ENCODE peak calls at places on chromosome 4, in ten cellular contexts. N is chondrocyte, Z is mucosa of descending colon, O is cardiac muscle cell, Q is H4, Y is IMR-90, H is sigmoid colon, U is tibial artery, S is astrocyte of the hippocampus, R is skeletal muscle cell. V is an unnamed sample.

GRCh38 chr4:152462047-152462446 is 73.8 kb downstream of the FBXW7 start:
- DNase-seq in Y (no peak), Z (no peak), R (no peak), H (no peak), N (no peak), S (no peak), O (no peak), Q (no peak), U (no peak), V (no peak)

GRCh38 chr4:144599621-144600020 is 46.3 kb upstream of the HHIP start:
- DNase-seq in Y (peak; percentile 57), O (no peak), S (no peak), R (no peak), Q (no peak), H (no peak), U (no peak), N (no peak), Z (no peak), V (no peak)

GRCh38 chr4:76980280-76980679 is 30.7 kb downstream of the SEPTIN11 start:
- DNase-seq in Z (no peak), R (no peak), Y (no peak), S (no peak), H (no peak), U (no peak), Q (no peak), O (no peak), N (no peak), V (no peak)

GRCh38 chr4:9943761-9944160 is 77.5 kb downstream of the SLC2A9 start:
- DNase-seq in Q (no peak), O (no peak), S (no peak), R (no peak), U (no peak), Z (no peak), H (no peak), Y (no peak), N (no peak), V (no peak)

GRCh38 chr4:35052546-35052945 is 1191.8 kb downstream of the ARAP2 start:
- DNase-seq in H (no peak), R (no peak), S (no peak), U (no peak), N (no peak), Q (no peak), Y (no peak), O (no peak), Z (no peak), V (no peak)

GRCh38 chr4:37625499-37625898 is 60.7 kb downstream of the RELL1 start:
- DNase-seq in N (no peak), Z (no peak), S (no peak), R (no peak), Y (no peak), U (no peak), Q (no peak), O (no peak), H (no peak), V (no peak)

GRCh38 chr4:111778543-111778942 is 366.7 kb upstream of the FAM241A start:
- DNase-seq in O (peak; percentile 37), Q (peak; percentile 21), S (no peak), N (no peak), H (no peak), Y (no peak), U (no peak), R (no peak), Z (no peak), V (no peak)

GRCh38 chr4:123952530-123953274 is 556.1 kb downstream of the SPRY1 start:
- DNase-seq in U (no peak), O (no peak), Z (no peak), Y (peak; percentile 47), S (peak; percentile 44), H (no peak), Q (no peak), N (no peak), R (peak; percentile 35), V (no peak)

GRCh38 chr4:169040559-169041261 is 30.7 kb upstream of the CBR4 start:
- DNase-seq in R (no peak), Q (no peak), O (no peak), S (no peak), U (no peak), Y (no peak), Z (peak; percentile 46), H (no peak), N (no peak), V (no peak)

GRCh38 chr4:38306482-38307071 is 346.4 kb downstream of the PTTG2 start:
- DNase-seq in S (no peak), U (no peak), O (no peak), R (no peak), Q (no peak), Z (no peak), H (no peak), N (no peak), Y (no peak), V (no peak)

GRCh38 chr4:174100910-174101309 is 182.6 kb downstream of the FBXO8 start:
- DNase-seq in O (no peak), Y (no peak), Q (no peak), N (no peak), S (no peak), H (no peak), R (no peak), Z (no peak), U (no peak), V (no peak)

GRCh38 chr4:145735777-145736176 is 55.8 kb downstream of the C4orf51 start:
- DNase-seq in S (peak; percentile 24), H (no peak), R (no peak), N (no peak), O (peak; percentile 2), Q (no peak), Z (no peak), Y (no peak), U (no peak), V (no peak)

GRCh38 chr4:126697748-126698147 is 935.0 kb upstream of the INTU start:
- DNase-seq in H (no peak), Q (no peak), R (peak; percentile 26), O (no peak), N (no peak), S (no peak), U (no peak), Y (peak; percentile 84), Z (no peak), V (no peak)

GRCh38 chr4:126748736-126749135 is 884.0 kb upstream of the INTU start:
- DNase-seq in Y (peak; percentile 72), O (no peak), U (no peak), S (peak; percentile 23), Q (no peak), Z (no peak), H (no peak), R (no peak), N (no peak), V (no peak)

GRCh38 chr4:24607338-24607737 is 23.0 kb upstream of the DHX15 start:
- DNase-seq in S (no peak), H (no peak), N (no peak), Q (no peak), Y (peak; percentile 19), R (no peak), U (no peak), O (no peak), Z (no peak), V (no peak)

GRCh38 chr4:109179089-109179488 is 123.4 kb downstream of the COL25A1 start:
- DNase-seq in H (no peak), Y (no peak), R (no peak), U (no peak), O (no peak), N (no peak), S (no peak), Z (no peak), Q (no peak), V (no peak)

GRCh38 chr4:2689825-2690700 is 66.1 kb downstream of the TNIP2 start:
- DNase-seq in N (no peak), Z (no peak), U (peak; percentile 75), Q (no peak), O (no peak), Y (no peak), H (no peak), R (no peak), S (peak; percentile 23), V (no peak)

GRCh38 chr4:80610845-80611244 is 275.3 kb downstream of the CFAP299 start:
- DNase-seq in Z (no peak), N (no peak), H (no peak), U (no peak), Y (peak; percentile 67), R (peak; percentile 49), Q (peak; percentile 14), O (no peak), S (peak; percentile 6), V (no peak)

GRCh38 chr4:175946472-175947116 is 119.0 kb upstream of the WDR17 start:
- DNase-seq in O (no peak), R (no peak), U (no peak), N (no peak), S (no peak), Y (no peak), H (no peak), Z (peak; percentile 20), Q (no peak), V (no peak)

GRCh38 chr4:174084542-174084941 is 198.9 kb downstream of the FBXO8 start:
- DNase-seq in H (no peak), R (peak; percentile 23), Z (no peak), U (no peak), S (no peak), Y (no peak), O (no peak), Q (no peak), N (no peak), V (no peak)

GRCh38 chr4:86500527-86500926 is 93.6 kb upstream of the PTPN13 start:
- DNase-seq in Z (no peak), U (no peak), Y (no peak), Q (no peak), O (no peak), N (no peak), H (no peak), S (no peak), R (no peak), V (no peak)

GRCh38 chr4:189059996-189060570 is 880.6 kb upstream of the FRG1 start:
- DNase-seq in R (peak; percentile 93), H (no peak), N (no peak), Y (no peak), Q (no peak), O (no peak), U (no peak), Z (no peak), S (no peak), V (no peak)

GRCh38 chr4:38034986-38035882 is 75.0 kb downstream of the PTTG2 start:
- DNase-seq in Y (peak; percentile 70), U (no peak), N (no peak), Z (no peak), O (peak; percentile 78), S (peak; percentile 78), H (no peak), Q (peak; percentile 53), R (peak; percentile 25), V (no peak)

GRCh38 chr4:7734651-7735260 is 204.9 kb downstream of the AFAP1 start:
- DNase-seq in H (no peak), Q (no peak), O (no peak), R (no peak), S (no peak), N (no peak), Y (no peak), U (no peak), Z (no peak), V (no peak)

GRCh38 chr4:13238936-13239335 is 245.2 kb downstream of the RAB28 start:
- DNase-seq in Y (no peak), U (no peak), O (no peak), Q (no peak), R (no peak), S (no peak), H (no peak), N (no peak), Z (no peak), V (no peak)

GRCh38 chr4:135319685-135320084 is 1118.1 kb upstream of the PABPC4L start:
- DNase-seq in U (no peak), S (no peak), R (no peak), Q (peak; percentile 33), Z (no peak), N (no peak), H (no peak), Y (no peak), O (no peak), V (no peak)

GRCh38 chr4:140141196-140141845 is 12.7 kb downstream of the MAML3 start:
- DNase-seq in Q (no peak), H (no peak), Y (no peak), N (no peak), Z (no peak), R (no peak), O (no peak), U (no peak), S (no peak), V (no peak)

GRCh38 chr4:183329244-183329643 is 7.0 kb upstream of the CLDN24 start:
- DNase-seq in Y (no peak), Q (no peak), O (no peak), S (no peak), R (no peak), U (no peak), H (no peak), N (no peak), Z (no peak), V (no peak)